ENCODE peak calls at places on chromosomes 5 and 9, in ten cellular contexts. V is stimulated activated CD4-positive, alpha-beta T cell treated with anti-CD3 and anti-CD28 coated beads, Interleukin-2, amount 100 ng/mL, for 48 hours; B is T follicular helper cell; H is neural crest cell; T is MM.1S; J is NCI-H2171; A is activated T-helper 1 cell treated with anti-CD3 and anti-CD28 coated beads, Interleukin-2, amount 50 U/mL, for 16 hours; C is epithelial cell of esophagus; L is AG10803; G is lung microvascular endothelial cell. N is an unnamed sample.

GRCh38 chr5:171428168-171428658 is 8.8 kb downstream of the FGF18 start:
- DNase-seq in V (no peak), A (no peak), H (no peak), G (no peak), T (no peak), J (no peak), L (no peak), C (no peak), B (no peak), N (no peak)

GRCh38 chr9:134785325-134786108 is 95.1 kb upstream of the FCN2 start:
- DNase-seq in T (no peak), H (no peak), B (no peak), C (no peak), G (peak), V (no peak), J (no peak), L (no peak), A (no peak), N (no peak)

GRCh38 chr5:114360816-114361723 is 800 bp upstream of the KCNN2 start:
- DNase-seq in C (no peak), G (peak), T (peak), J (no peak), L (no peak), A (no peak), V (no peak), H (peak), B (no peak), N (peak)

GRCh38 chr9:38096238-38096805 is 27.3 kb upstream of the SHB start:
- DNase-seq in L (no peak), V (no peak), C (peak), H (no peak), T (no peak), A (no peak), J (no peak), G (no peak), B (no peak), N (no peak)

GRCh38 chr9:132025766-132026165 is 53.9 kb downstream of the MED27 start:
- DNase-seq in L (no peak), C (peak), T (no peak), G (no peak), H (no peak), V (no peak), B (no peak), A (no peak), J (no peak), N (no peak)

GRCh38 chr5:125484272-125485002 is 738.0 kb upstream of the ZNF608 start:
- DNase-seq in H (no peak), J (no peak), G (peak), A (no peak), V (no peak), B (no peak), T (no peak), L (peak), C (peak), N (peak)

GRCh38 chr9:95879591-95879990 is 4.1 kb downstream of the ERCC6L2 start:
- DNase-seq in B (no peak), L (no peak), A (no peak), T (no peak), J (no peak), V (no peak), H (no peak), G (no peak), C (no peak), N (no peak)

GRCh38 chr5:147661576-147661975 is 121.0 kb downstream of the JAKMIP2 start:
- DNase-seq in A (no peak), J (no peak), C (peak), L (no peak), G (no peak), B (no peak), V (no peak), H (no peak), T (no peak), N (no peak)

GRCh38 chr5:392431-392988 is 50.5 kb upstream of the EXOC3 start:
- DNase-seq in A (peak), C (no peak), V (peak), J (no peak), G (no peak), H (no peak), L (peak), B (peak), T (no peak), N (no peak)

GRCh38 chr9:130634801-130635200 is 29.6 kb upstream of the PRDM12 start:
- DNase-seq in T (no peak), L (no peak), V (no peak), H (no peak), J (peak), G (no peak), C (no peak), B (no peak), A (no peak), N (no peak)

GRCh38 chr9:38771593-38771992 is 51.7 kb upstream of the FAM240B start:
- DNase-seq in H (no peak), A (no peak), L (no peak), G (no peak), C (no peak), J (no peak), V (no peak), B (no peak), T (no peak), N (no peak)

GRCh38 chr5:7850533-7851239 is at the start of gene CFAP90:
- DNase-seq in T (no peak), H (peak), G (peak), J (peak), B (no peak), A (no peak), C (peak), V (no peak), L (peak), N (peak)

GRCh38 chr5:135986891-135987401 is 32.2 kb upstream of the LECT2 start:
- DNase-seq in T (peak), J (no peak), C (no peak), L (peak), A (no peak), V (no peak), G (no peak), B (no peak), H (no peak), N (no peak)

GRCh38 chr5:72226950-72227349 is 93.1 kb downstream of the MRPS27 start:
- DNase-seq in G (no peak), A (no peak), J (no peak), T (no peak), C (no peak), H (no peak), B (no peak), L (no peak), V (no peak), N (no peak)

GRCh38 chr5:159833846-159834245 is 82.4 kb upstream of the ADRA1B start:
- DNase-seq in A (no peak), V (no peak), L (no peak), H (no peak), T (no peak), J (no peak), G (no peak), B (no peak), C (no peak), N (no peak)